ENCODE peak calls at places on chromosomes 6 and 20, in seven cellular contexts. D is heart right ventricle, B is GM20000, C is A172, O is KG1, M is HEK293T, I is T-cell. H is an unnamed sample.

GRCh38 chr6:82185948-82186347 is 61.6 kb downstream of the IBTK start:
- DNase-seq in I (no peak), O (no peak), B (no peak), D (no peak), M (no peak), C (no peak), H (no peak)

GRCh38 chr6:121823437-121823851 is 388.0 kb downstream of the GJA1 start:
- DNase-seq in M (no peak), D (no peak), B (no peak), C (peak), O (no peak), I (no peak), H (no peak)

GRCh38 chr6:148285205-148285604 is 57.4 kb upstream of the SASH1 start:
- DNase-seq in I (no peak), C (no peak), D (no peak), O (no peak), M (no peak), B (no peak), H (no peak)

GRCh38 chr6:149405823-149406765 is 6.0 kb downstream of the SUMO4 start:
- DNase-seq in I (no peak), O (no peak), D (no peak), C (no peak), B (no peak), M (no peak), H (no peak)

GRCh38 chr6:27617046-27617687 is 144.3 kb upstream of the ZNF184 start:
- DNase-seq in D (no peak), C (peak), M (peak), O (no peak), I (no peak), B (no peak), H (no peak)

GRCh38 chr6:9116026-9116425 is 680.7 kb upstream of the SLC35B3 start:
- DNase-seq in B (no peak), C (peak), D (no peak), I (no peak), O (no peak), M (no peak), H (no peak)

GRCh38 chr6:100554228-100554627 is 89.5 kb upstream of the SIM1 start:
- DNase-seq in I (no peak), M (no peak), B (no peak), C (no peak), D (no peak), O (no peak), H (no peak)

GRCh38 chr6:128899651-128900050 is 16.7 kb downstream of the LAMA2 start:
- DNase-seq in M (no peak), I (no peak), B (no peak), C (no peak), D (no peak), O (no peak), H (no peak)

GRCh38 chr6:12112540-12113189 is 100.6 kb downstream of the HIVEP1 start:
- DNase-seq in O (no peak), C (peak), B (peak), D (no peak), I (no peak), M (no peak), H (no peak)

GRCh38 chr6:136608991-136609390 is 58.8 kb upstream of the MAP7 start:
- DNase-seq in D (no peak), O (no peak), B (no peak), I (no peak), M (no peak), C (peak), H (no peak)

GRCh38 chr6:138035070-138035469 is 72.1 kb downstream of the PERP start:
- DNase-seq in M (no peak), O (no peak), B (no peak), I (no peak), D (no peak), C (no peak), H (peak)

GRCh38 chr6:41561386-41561785 is 15.2 kb downstream of the FOXP4 start:
- DNase-seq in D (no peak), O (no peak), B (no peak), C (no peak), M (no peak), I (no peak), H (no peak)

GRCh38 chr6:69063401-69063800 is 428.3 kb downstream of the ADGRB3 start:
- DNase-seq in I (no peak), B (no peak), D (no peak), O (no peak), M (no peak), C (no peak), H (no peak)

GRCh38 chr6:166449641-166450040 is 66.9 kb upstream of the MPC1 start:
- DNase-seq in D (no peak), O (no peak), C (no peak), B (no peak), M (no peak), I (no peak), H (no peak)

GRCh38 chr6:146914563-146915483 is 289.4 kb upstream of the STXBP5 start:
- DNase-seq in I (no peak), D (no peak), M (no peak), C (peak), O (no peak), B (no peak), H (no peak)

GRCh38 chr20:32896521-32897280 is 38.0 kb downstream of the EFCAB8 start:
- DNase-seq in C (no peak), D (no peak), B (no peak), M (no peak), I (no peak), O (peak), H (no peak)

GRCh38 chr6:169324661-169325459 is 71.2 kb upstream of the THBS2 start:
- DNase-seq in D (no peak), C (no peak), O (no peak), M (no peak), B (no peak), I (no peak), H (no peak)

GRCh38 chr20:37681384-37681977 is 12.3 kb upstream of the CTNNBL1 start:
- DNase-seq in D (no peak), O (no peak), C (no peak), I (no peak), M (no peak), B (no peak), H (no peak)